ENCODE peak calls at places on chromosomes 11 and 22, in seven cellular contexts. P is stimulated activated CD8-positive, alpha-beta memory T cell treated with anti-CD3 and anti-CD28 coated beads, Interleukin-15, amount 100 ng/mL, for 1 hour; U is fibroblast of gingiva; I is Calu3; G is Caco-2; R is AG08396; H is activated CD4-positive, alpha-beta T cell treated with anti-CD3 and anti-CD28 coated beads, Interleukin-2, amount 50 U/mL, for 4 hours. J is an unnamed sample.

GRCh38 chr11:92759571-92760214 is 209.8 kb upstream of the MTNR1B start:
- DNase-seq in P (no peak), U (no peak), I (peak), G (no peak), R (no peak), H (no peak), J (no peak)

GRCh38 chr11:61507962-61508824 is at the start of gene LRRC10B:
- DNase-seq in P (no peak), U (no peak), I (peak), G (peak), R (peak), H (no peak), J (no peak)

GRCh38 chr22:24200616-24201212 is 19.4 kb downstream of the SUSD2 start:
- DNase-seq in P (no peak), U (peak), I (peak), G (peak), R (peak), H (no peak), J (no peak)

GRCh38 chr11:58945663-58946062 is 6.4 kb downstream of the GLYATL1 start:
- DNase-seq in P (no peak), U (no peak), I (no peak), G (no peak), R (no peak), H (no peak), J (no peak)

GRCh38 chr11:10655931-10656576 is 37.5 kb downstream of the IRAG1 start:
- DNase-seq in P (no peak), U (no peak), I (no peak), G (no peak), R (no peak), H (no peak), J (no peak)

GRCh38 chr11:75478690-75479597 is 45.9 kb upstream of the KLHL35 start:
- DNase-seq in P (no peak), U (no peak), I (no peak), G (no peak), R (no peak), H (no peak), J (no peak)

GRCh38 chr11:34208266-34209135 is 103.1 kb downstream of the NAT10 start:
- DNase-seq in P (no peak), U (no peak), I (peak), G (no peak), R (no peak), H (no peak), J (no peak)

GRCh38 chr11:118748056-118748455 is 42.9 kb downstream of the DDX6 start:
- DNase-seq in P (no peak), U (no peak), I (no peak), G (no peak), R (no peak), H (no peak), J (no peak)

GRCh38 chr11:100574894-100575769 is 112.0 kb upstream of the ARHGAP42 start:
- DNase-seq in P (no peak), U (no peak), I (no peak), G (no peak), R (no peak), H (no peak), J (no peak)

GRCh38 chr11:32016111-32016510 is 74.8 kb upstream of the RCN1 start:
- DNase-seq in P (no peak), U (no peak), I (no peak), G (no peak), R (no peak), H (no peak), J (no peak)

GRCh38 chr22:37549704-37550059 is 10.6 kb upstream of the CDC42EP1 start:
- DNase-seq in P (no peak), U (peak), I (peak), G (no peak), R (peak), H (no peak), J (no peak)